ENCODE peak calls at places on chromosome 3, in six cellular contexts. L is IMR-90, P is HCT116, B is neuronal stem cell, E is neural progenitor cell, J is mammary epithelial cell. T is an unnamed sample.
A peak's percentile ranks its signal among the peaks of the same experiment; 100 is the strongest.

GRCh38 chr3:9862391-9863235 is 17.4 kb downstream of the CIDEC start:
- DNase-seq in P (no peak), L (no peak), B (peak; percentile 40), J (no peak), E (peak; percentile 86), T (peak; percentile 48)

GRCh38 chr3:195580733-195581443 is 2.9 kb downstream of the APOD start:
- DNase-seq in P (no peak), B (no peak), J (peak; percentile 17), E (no peak), L (peak; percentile 65), T (no peak)

GRCh38 chr3:110810356-110810755 is 261.3 kb upstream of the NECTIN3 start:
- DNase-seq in P (no peak), J (peak; percentile 24), L (peak; percentile 62), B (no peak), E (no peak), T (peak; percentile 75)

GRCh38 chr3:14152233-14152962 is 26.0 kb downstream of the XPC start:
- DNase-seq in L (no peak), P (no peak), J (no peak), B (no peak), E (peak; percentile 15), T (peak; percentile 29)

GRCh38 chr3:85572426-85572825 is 613.6 kb downstream of the CADM2 start:
- DNase-seq in E (no peak), B (no peak), J (no peak), L (no peak), P (no peak), T (no peak)

GRCh38 chr3:17678116-17678741 is 64.2 kb downstream of the TBC1D5 start:
- DNase-seq in E (no peak), P (no peak), J (peak; percentile 50), B (no peak), L (peak; percentile 71), T (no peak)

GRCh38 chr3:56042326-56042951 is 425.8 kb downstream of the ERC2 start:
- DNase-seq in E (peak; percentile 62), L (peak; percentile 61), B (peak; percentile 11), J (peak; percentile 16), P (no peak), T (peak; percentile 66)

GRCh38 chr3:10928961-10929471 is 63.5 kb upstream of the SLC6A1 start:
- DNase-seq in L (no peak), P (no peak), B (no peak), E (no peak), J (no peak), T (no peak)

GRCh38 chr3:14569474-14569873 is 29.3 kb upstream of the GRIP2 start:
- DNase-seq in P (no peak), B (no peak), J (no peak), E (no peak), L (no peak), T (no peak)

GRCh38 chr3:163159306-163159705 is 1662.7 kb downstream of the OTOL1 start:
- DNase-seq in L (no peak), J (no peak), E (no peak), P (no peak), B (no peak), T (no peak)

GRCh38 chr3:43998841-43999805 is 242.6 kb upstream of the TOPAZ1 start:
- DNase-seq in B (peak; percentile 56), P (no peak), L (no peak), E (peak; percentile 80), J (peak; percentile 51), T (no peak)

GRCh38 chr3:168495251-168495650 is 399.5 kb upstream of the GOLIM4 start:
- DNase-seq in P (no peak), E (no peak), L (no peak), J (no peak), B (no peak), T (peak; percentile 16)

GRCh38 chr3:172869356-172869755 is 118.8 kb downstream of the ECT2 start:
- DNase-seq in B (no peak), J (peak; percentile 48), P (no peak), L (no peak), E (no peak), T (peak; percentile 66)

GRCh38 chr3:122183521-122183892 is at the start of gene CASR:
- DNase-seq in E (peak; percentile 34), P (no peak), B (no peak), L (no peak), J (peak; percentile 5), T (no peak)

GRCh38 chr3:94961423-94962100 is 898.7 kb downstream of the NSUN3 start:
- DNase-seq in J (no peak), P (no peak), L (no peak), B (no peak), E (no peak), T (peak; percentile 60)

GRCh38 chr3:25563601-25564000 is 101.1 kb downstream of the TOP2B start:
- DNase-seq in L (peak; percentile 41), P (no peak), B (no peak), E (no peak), J (no peak), T (no peak)

GRCh38 chr3:2098398-2099027 is at the start of gene CNTN4:
- DNase-seq in L (no peak), B (peak; percentile 94), J (no peak), E (peak; percentile 97), P (no peak), T (no peak)

GRCh38 chr3:125351814-125352456 is 23.2 kb downstream of the ZNF148 start:
- DNase-seq in P (no peak), E (no peak), J (peak; percentile 43), B (no peak), L (peak; percentile 71), T (peak; percentile 47)

GRCh38 chr3:33929813-33930212 is 131.4 kb downstream of the PDCD6IP start:
- DNase-seq in L (no peak), E (no peak), J (no peak), B (no peak), P (no peak), T (no peak)

GRCh38 chr3:106332884-106333283 is 464.1 kb upstream of the CBLB start:
- DNase-seq in E (no peak), P (no peak), J (peak; percentile 87), L (peak; percentile 10), B (no peak), T (peak; percentile 89)

GRCh38 chr3:172787746-172788145 is 37.2 kb downstream of the ECT2 start:
- DNase-seq in P (no peak), L (peak; percentile 52), B (no peak), E (no peak), J (no peak), T (no peak)

GRCh38 chr3:9715764-9716437 is 12.3 kb downstream of the CPNE9 start:
- DNase-seq in P (peak; percentile 81), B (no peak), L (peak; percentile 90), E (peak; percentile 18), J (peak; percentile 76), T (peak; percentile 96)

GRCh38 chr3:16468114-16469098 is 45.1 kb downstream of the RFTN1 start:
- DNase-seq in B (no peak), J (no peak), L (no peak), P (no peak), E (no peak), T (no peak)
- H3K9ac ChIP-seq in B (no peak overlapping the region), J (no peak overlapping the region), L (no peak overlapping the region), P (no peak overlapping the region), E (no peak overlapping the region), T (no peak overlapping the region)

DNA sequence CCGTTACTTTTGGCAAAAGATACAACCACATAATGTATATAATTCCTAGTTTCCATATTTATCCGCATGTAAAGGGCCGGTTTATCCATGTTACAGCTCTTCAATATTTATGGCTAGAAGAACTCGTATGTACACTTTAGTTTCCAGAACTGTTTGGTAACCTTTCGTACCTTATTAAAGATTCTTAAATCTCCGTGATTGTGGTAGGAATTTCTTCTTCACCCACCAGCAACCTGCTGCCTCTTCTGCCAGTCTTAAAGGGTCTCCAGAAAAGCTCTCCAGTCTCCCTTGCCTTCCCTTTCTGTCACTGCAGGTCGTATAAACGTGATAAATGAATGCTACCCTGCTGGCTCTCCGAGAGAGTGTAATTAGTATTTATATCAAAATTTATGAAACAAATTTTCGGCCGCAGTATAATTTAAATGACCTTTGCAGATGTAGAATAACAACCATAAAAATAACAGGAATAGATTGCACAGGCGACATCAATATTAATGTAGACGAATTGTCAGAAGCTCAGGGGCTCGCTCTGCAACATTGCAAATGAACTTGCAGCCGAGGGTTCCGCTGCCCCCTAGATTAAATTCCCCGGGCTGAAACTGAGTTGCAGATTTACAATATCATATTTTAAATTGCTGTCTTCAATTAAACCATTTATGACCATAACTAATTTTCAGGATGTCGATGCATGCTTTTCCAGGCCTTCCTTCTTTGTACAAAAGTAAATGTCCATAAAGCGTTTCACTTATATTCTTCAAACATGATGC is 5.4 kb downstream of the ZIC1 start:
- DNase-seq in B (no peak), P (no peak), E (peak; percentile 3), L (no peak), J (no peak), T (no peak)
- H3K9me3 ChIP-seq in B (peaks cover 25% of the 10 kb centered on the region), P (no peaks in the 10 kb centered on the region), E (no peaks in the 10 kb centered on the region), L (peaks cover 13% of the 10 kb centered on the region), J (peaks cover 20% of the 10 kb centered on the region), T (no peaks in the 10 kb centered on the region)

GRCh38 chr3:141052570-141053069 is 1.5 kb downstream of the SPSB4 start:
- DNase-seq in L (no peak), E (peak; percentile 67), P (no peak), J (no peak), B (no peak), T (no peak)
- H3K9ac ChIP-seq in L (no peak overlapping the region), E (no peak overlapping the region), P (no peak overlapping the region), J (no peak overlapping the region), B (peak overlapping the region; percentile 56), T (no peak overlapping the region)

DNA sequence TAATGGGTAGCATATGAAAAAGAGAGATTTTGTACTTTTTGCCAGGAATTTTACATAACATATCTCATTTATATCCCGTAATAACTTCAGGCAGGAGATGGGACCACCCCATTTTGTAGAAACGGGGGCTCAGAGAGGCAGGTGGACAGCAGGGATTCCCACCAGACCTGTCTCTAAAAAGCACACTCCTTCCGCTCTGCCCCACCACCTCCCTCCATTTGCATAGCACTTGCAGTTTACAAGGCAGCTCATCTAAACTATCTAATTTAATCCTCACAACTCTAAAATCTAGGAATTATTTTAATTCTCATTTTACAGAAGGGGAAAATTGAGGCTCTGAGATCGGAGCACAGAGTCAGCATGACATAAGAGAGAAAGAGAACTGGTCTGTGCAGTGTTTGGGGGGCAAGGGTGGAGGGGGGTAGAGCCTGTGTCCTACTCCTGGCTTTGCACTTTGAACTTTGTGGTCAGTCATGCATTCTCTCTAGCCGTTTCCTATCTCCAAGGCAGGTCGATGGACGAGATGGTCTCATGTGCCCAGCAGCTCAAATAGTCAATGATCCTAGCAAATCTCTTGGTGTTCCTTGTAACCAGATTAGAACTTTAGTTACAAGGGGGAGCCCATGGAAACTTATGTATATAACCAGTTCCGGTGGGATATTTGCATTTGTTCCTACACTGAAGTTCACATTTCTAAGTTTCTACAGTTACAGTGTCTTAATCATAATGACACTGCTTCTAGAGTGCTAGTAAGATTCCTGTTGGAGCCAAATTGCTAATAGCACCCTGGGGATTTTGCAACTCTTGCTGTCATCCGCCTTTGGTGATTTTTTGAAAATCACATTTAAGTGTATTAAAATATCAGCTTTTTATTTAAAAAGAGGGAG is 18.6 kb downstream of the CRYGS start:
- DNase-seq in L (no peak), B (no peak), P (no peak), E (no peak), J (no peak), T (no peak)
- H3K9me3 ChIP-seq in L (no peaks in the 10 kb centered on the region), B (peaks cover 2% of the 10 kb centered on the region), P (no peaks in the 10 kb centered on the region), E (no peaks in the 10 kb centered on the region), J (no peaks in the 10 kb centered on the region), T (no peaks in the 10 kb centered on the region)

GRCh38 chr3:187318819-187319616 is 27.5 kb upstream of the MASP1 start:
- DNase-seq in L (peak; percentile 73), J (peak; percentile 24), B (peak; percentile 59), P (peak; percentile 42), E (peak; percentile 84), T (peak; percentile 67)
- H3K9ac ChIP-seq in L (peak overlapping the region; percentile 4), J (no peak overlapping the region), B (no peak overlapping the region), P (no peak overlapping the region), E (no peak overlapping the region), T (no peak overlapping the region)